ENCODE peak calls at places on chromosomes 7 and 10, in four cellular contexts. C, T, L and B are unnamed samples.

GRCh38 chr10:60182691-60183090 is 207.0 kb downstream of the ANK3 start:
- DNase-seq in C (no peak), T (peak; percentile 40), L (no peak), B (no peak)

GRCh38 chr10:47366056-47366631 is 17.9 kb downstream of the ZNF488 start:
- DNase-seq in C (no peak), T (no peak), L (no peak), B (no peak)

GRCh38 chr7:1745018-1745532 is 75.0 kb downstream of the ELFN1 start:
- DNase-seq in C (no peak), T (no peak), L (no peak), B (no peak)

GRCh38 chr7:5001911-5002310 is 42.9 kb upstream of the MMD2 start:
- DNase-seq in C (no peak), T (no peak), L (no peak), B (no peak)

GRCh38 chr10:131954356-131954965 is 27.3 kb downstream of the BNIP3 start:
- DNase-seq in C (no peak), T (no peak), L (no peak), B (no peak)

GRCh38 chr10:88386878-88387773 is 196.0 kb downstream of the RNLS start:
- DNase-seq in C (peak; percentile 96), T (peak; percentile 72), L (peak; percentile 76), B (no peak)

GRCh38 chr7:86955895-86956503 is 103.5 kb downstream of the ELAPOR2 start:
- DNase-seq in C (no peak), T (no peak), L (no peak), B (no peak)

GRCh38 chr10:1381339-1381738 is 325.2 kb downstream of the WDR37 start:
- DNase-seq in C (no peak), T (no peak), L (no peak), B (peak; percentile 29)

GRCh38 chr10:75660833-75661232 is 229.4 kb downstream of the LRMDA start:
- DNase-seq in C (no peak), T (no peak), L (no peak), B (no peak)

GRCh38 chr7:69597278-69598076 is 798 bp upstream of the AUTS2 start:
- DNase-seq in C (no peak), T (no peak), L (peak; percentile 67), B (no peak)

GRCh38 chr7:137652721-137653120 is 194.1 kb downstream of the DGKI start:
- DNase-seq in C (peak; percentile 57), T (peak; percentile 78), L (no peak), B (no peak)

GRCh38 chr10:4391683-4392082 is 434.3 kb upstream of the AKR1E2 start:
- DNase-seq in C (no peak), T (peak; percentile 32), L (no peak), B (no peak)

GRCh38 chr10:52387744-52388143 is 73.7 kb downstream of the DKK1 start:
- DNase-seq in C (no peak), T (no peak), L (no peak), B (no peak)

GRCh38 chr7:157278791-157279678 is 57.8 kb upstream of the DNAJB6 start:
- DNase-seq in C (no peak), T (peak; percentile 48), L (no peak), B (no peak)

GRCh38 chr7:29243777-29244655 is 49.4 kb downstream of the CHN2 start:
- DNase-seq in C (no peak), T (no peak), L (no peak), B (no peak)

GRCh38 chr7:100128602-100128963 is 1.8 kb downstream of the MBLAC1 start:
- DNase-seq in C (no peak), T (no peak), L (no peak), B (no peak)

GRCh38 chr7:27103489-27104226 is 1.2 kb upstream of the HOXA2 start:
- DNase-seq in C (no peak), T (no peak), L (no peak), B (no peak)

GRCh38 chr7:95509199-95509598 is 23.5 kb downstream of the ASB4 start:
- DNase-seq in C (peak; percentile 82), T (peak; percentile 33), L (peak; percentile 52), B (no peak)

GRCh38 chr10:63629363-63630084 is 108.3 kb downstream of the REEP3 start:
- DNase-seq in C (peak; percentile 99), T (peak; percentile 99), L (peak; percentile 97), B (no peak)
- TF ChIP-seq CTCF in C (peak; percentile 96), T (peak; percentile 70), L (peak; percentile 84), B (peak; percentile 56)

GRCh38 chr10:123236122-123236521 is 81.9 kb downstream of the BUB3 start:
- DNase-seq in C (no peak), T (no peak), L (peak; percentile 9), B (no peak)
- TF ChIP-seq CTCF in C (peak; percentile 20), T (no peak), L (peak; percentile 9), B (no peak)

GRCh38 chr7:155643804-155644177 is 670 bp upstream of the RBM33 start:
- DNase-seq in C (no peak), T (no peak), L (peak; percentile 63), B (no peak)
- TF ChIP-seq CTCF in C (no peak), T (no peak), L (no peak), B (no peak)

DNA sequence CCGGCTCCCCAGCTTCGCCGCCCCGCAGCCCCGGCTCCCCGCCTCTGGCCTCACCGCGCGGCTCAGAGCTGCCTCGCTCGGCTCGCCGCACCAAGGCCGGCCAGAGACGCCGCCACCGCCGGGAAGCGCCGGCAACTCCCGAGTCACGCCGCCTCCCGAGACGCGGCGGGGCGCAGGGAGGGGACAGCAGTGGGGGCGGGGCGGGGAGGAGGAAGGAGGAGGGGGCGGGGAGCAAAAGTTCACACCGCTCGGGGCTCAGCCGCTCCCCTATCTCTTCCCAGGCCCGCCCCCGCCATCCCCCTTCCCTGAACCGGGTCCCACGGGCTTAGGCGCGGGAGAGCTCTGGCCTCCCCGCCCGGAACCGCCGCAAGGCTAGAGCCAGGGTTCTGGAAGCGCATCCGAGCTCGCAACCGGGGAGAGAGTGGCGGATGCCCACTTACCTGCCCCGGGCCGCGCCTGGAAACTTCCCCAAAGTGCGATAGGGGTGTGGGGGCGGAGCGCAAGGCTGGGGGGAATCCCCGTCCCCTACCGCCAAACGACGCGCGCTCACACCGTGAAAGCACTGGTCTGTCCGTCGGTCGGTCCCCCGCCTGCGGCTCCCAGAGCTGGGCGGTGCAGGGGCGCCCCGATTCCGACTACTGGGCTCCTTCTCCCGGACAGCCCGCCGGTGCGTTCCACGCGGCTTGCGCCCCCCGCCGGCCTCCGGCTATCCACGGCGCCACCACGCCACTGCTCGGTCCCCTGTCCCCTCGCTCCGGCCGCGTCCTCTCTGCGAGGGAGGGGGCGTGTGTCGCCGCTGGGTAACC is 925 bp downstream of the CHST15 start:
- DNase-seq in C (peak; percentile 19), T (no peak), L (peak; percentile 62), B (no peak)
- TF ChIP-seq CTCF in C (peak; percentile 5), T (no peak), L (peak; percentile 22), B (no peak)

DNA sequence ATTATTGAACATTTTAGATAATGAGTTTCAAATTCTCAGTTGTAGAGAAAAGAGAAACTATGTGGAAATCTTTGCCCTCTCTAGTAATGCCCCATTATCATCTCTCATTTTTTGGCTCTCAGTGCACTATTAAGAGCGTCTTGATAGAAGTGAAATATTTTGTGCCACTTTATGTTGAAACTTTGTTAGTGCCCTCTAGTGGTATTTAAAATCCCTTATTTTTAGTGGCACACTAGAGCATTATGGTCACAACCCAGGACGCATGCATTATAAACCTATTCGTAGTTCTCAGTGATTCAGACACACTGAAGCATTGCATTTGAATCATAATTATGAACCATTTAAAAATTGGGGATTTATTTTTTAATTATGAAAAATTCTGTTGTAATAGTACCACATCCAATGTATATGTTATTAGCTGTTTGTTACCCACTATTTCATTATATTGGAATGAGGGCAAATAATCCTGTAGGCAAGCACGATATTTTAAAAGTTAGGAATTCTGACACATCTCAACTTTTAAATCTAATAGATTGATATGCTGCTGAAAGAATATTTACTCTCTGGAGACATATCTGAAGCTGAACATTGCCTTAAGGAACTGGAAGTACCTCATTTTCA is 21.9 kb downstream of the PDCD4 start:
- DNase-seq in C (no peak), T (peak; percentile 64), L (peak; percentile 58), B (no peak)
- TF ChIP-seq CTCF in C (peak; percentile 34), T (peak; percentile 42), L (peak; percentile 47), B (peak; percentile 59)